ENCODE peak calls at places on chromosomes 6 and 20, in four cellular contexts. I is K562, X is HCT116, U is HepG2. Q is an unnamed sample.

GRCh38 chr6:138593100-138593877 is 94.0 kb upstream of the NHSL1 start:
- DNase-seq in I (no peak), X (peak), U (peak), Q (peak)

GRCh38 chr6:136983692-136984091 is 61.1 kb downstream of the IL20RA start:
- DNase-seq in I (no peak), X (no peak), U (no peak), Q (no peak)

GRCh38 chr6:35810831-35811698 is 5.9 kb downstream of the LHFPL5 start:
- DNase-seq in I (no peak), X (peak), U (peak), Q (peak)

GRCh38 chr6:163309491-163310026 is 105.0 kb upstream of the QKI start:
- DNase-seq in I (no peak), X (no peak), U (no peak), Q (no peak)

GRCh38 chr6:103081126-103081525 is 1687.6 kb downstream of the GRIK2 start:
- DNase-seq in I (no peak), X (no peak), U (no peak), Q (no peak)

GRCh38 chr20:33460711-33461110 is 17.1 kb upstream of the SNTA1 start:
- DNase-seq in I (no peak), X (no peak), U (no peak), Q (no peak)

GRCh38 chr20:5331340-5331739 is 14.6 kb upstream of the PROKR2 start:
- DNase-seq in I (no peak), X (no peak), U (no peak), Q (no peak)

GRCh38 chr6:168873266-168873665 is 380.4 kb downstream of the THBS2 start:
- DNase-seq in I (no peak), X (no peak), U (no peak), Q (no peak)

GRCh38 chr20:50370036-50370566 is 140.1 kb upstream of the PTPN1 start:
- DNase-seq in I (no peak), X (no peak), U (no peak), Q (no peak)

GRCh38 chr20:64103871-64104666 is 3.3 kb downstream of the NPBWR2 start:
- DNase-seq in I (no peak), X (no peak), U (no peak), Q (no peak)

GRCh38 chr6:40936810-40937209 is 102.2 kb downstream of the UNC5CL start:
- DNase-seq in I (no peak), X (no peak), U (no peak), Q (no peak)

GRCh38 chr6:109075934-109076333 is 18.7 kb downstream of the SESN1 start:
- DNase-seq in I (no peak), X (no peak), U (no peak), Q (no peak)

GRCh38 chr6:71199796-71200195 is 88.8 kb upstream of the OGFRL1 start:
- DNase-seq in I (no peak), X (no peak), U (no peak), Q (no peak)
- H3K27ac ChIP-seq in I (no peak), X (no peak), U (no peak), Q (no peak)

DNA sequence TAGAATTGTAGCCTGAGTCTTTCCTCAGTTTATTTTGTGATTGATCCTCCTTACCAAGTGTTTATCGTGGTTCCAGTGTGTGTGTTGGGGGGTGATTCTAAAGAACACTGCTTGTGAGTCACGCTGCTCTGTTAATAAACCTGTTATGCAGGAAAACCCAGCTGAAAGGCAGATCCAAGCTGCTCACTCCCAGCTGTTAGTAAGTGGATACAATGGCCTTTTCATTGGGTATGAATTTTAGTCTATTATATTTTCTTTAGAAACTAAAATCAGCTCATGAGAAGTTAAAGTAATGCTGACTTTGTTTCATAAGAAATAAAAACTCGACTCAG is 12.2 kb upstream of the DSTN start:
- DNase-seq in I (peak), X (peak), U (peak), Q (no peak)
- TF ChIP-seq POLR2AphosphoS5 in I (no peak), X (peak), U (no peak), Q (no peak)

GRCh38 chr6:90178294-90178678 is 118.4 kb downstream of the BACH2 start:
- DNase-seq in I (no peak), X (no peak), U (no peak), Q (no peak)

GRCh38 chr6:90183587-90184333 is 112.9 kb downstream of the BACH2 start:
- DNase-seq in I (no peak), X (no peak), U (no peak), Q (no peak)

GRCh38 chr6:90179190-90180169 is 117.2 kb downstream of the BACH2 start:
- DNase-seq in I (no peak), X (no peak), U (no peak), Q (no peak)

GRCh38 chr6:90177544-90178293 is 118.9 kb downstream of the BACH2 start:
- DNase-seq in I (no peak), X (no peak), U (no peak), Q (no peak)

DNA sequence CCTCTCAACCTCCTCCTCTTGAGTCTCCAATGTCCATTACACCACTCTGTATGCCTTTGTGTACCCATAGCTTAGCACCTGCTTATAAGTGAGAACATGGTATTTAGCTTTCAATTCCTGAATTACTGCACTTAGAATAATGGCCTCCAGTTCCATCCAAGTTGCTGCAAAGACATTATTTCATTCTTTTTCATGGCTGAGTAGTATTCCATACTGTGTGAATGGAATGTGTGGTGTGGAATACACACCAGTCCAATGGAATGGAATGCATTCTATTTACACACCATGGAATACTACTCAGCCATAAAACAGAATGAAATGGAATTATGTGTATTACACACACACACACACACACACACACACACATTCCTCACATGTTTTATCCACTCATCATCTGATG is 116.1 kb downstream of the BACH2 start:
- DNase-seq in I (no peak), X (no peak), U (no peak), Q (no peak)
- TF ChIP-seq TCF7L2 in I (no peak), X (no peak), U (no peak), Q (no peak)

DNA sequence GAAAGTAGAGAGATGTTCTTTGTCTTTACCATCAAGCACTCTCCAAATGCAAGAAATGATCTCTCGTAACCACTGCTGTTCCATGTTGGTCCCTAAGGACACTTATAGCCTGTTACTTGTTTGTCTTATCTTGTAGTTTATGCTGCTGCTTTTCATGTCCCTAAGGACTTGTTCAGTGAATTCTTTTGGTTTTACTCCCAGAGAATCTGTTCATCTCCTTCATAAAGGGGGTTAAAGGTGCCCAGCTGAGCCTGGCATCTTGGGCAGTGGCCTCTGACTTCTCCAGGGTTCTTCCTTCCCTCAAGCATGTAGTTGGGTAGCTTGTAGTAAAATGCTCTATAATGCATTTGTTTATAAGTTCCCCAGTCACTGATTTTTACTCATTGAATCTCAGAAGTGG is 864 bp upstream of the PKIG start:
- DNase-seq in I (no peak), X (no peak), U (no peak), Q (no peak)
- H3K27ac ChIP-seq in I (no peak), X (no peak), U (no peak), Q (peak)

GRCh38 chr6:130161627-130162404 is 60.9 kb downstream of the SAMD3 start:
- DNase-seq in I (no peak), X (no peak), U (no peak), Q (no peak)
- TF ChIP-seq POLR2AphosphoS5 in I (no peak), X (no peak), U (no peak), Q (no peak)

Q was measured in Panc1.